ENCODE peak calls at places on chromosome 14, in five cellular contexts. D is smooth muscle cell of the brain vasculature; U is activated T-helper 1 cell treated with Interleukin-2 at 50 U/mL for 16 hours; B is naive thymus-derived CD8-positive, alpha-beta T cell; T is AG09309. N is an unnamed sample.

GRCh38 chr14:75454963-75455546 is 27.2 kb downstream of the JDP2 start:
- DNase-seq in T (peak), U (no peak), D (peak), B (no peak), N (no peak)

GRCh38 chr14:75711134-75711795 is 50.2 kb downstream of the TTLL5 start:
- DNase-seq in D (no peak), T (peak), B (peak), U (no peak), N (no peak)

GRCh38 chr14:102164241-102164641 is 24.5 kb downstream of the WDR20 start:
- DNase-seq in D (no peak), T (no peak), U (no peak), B (no peak), N (no peak)

GRCh38 chr14:101504096-101504948 is 57.0 kb upstream of the DIO3 start:
- DNase-seq in D (no peak), B (no peak), T (no peak), U (no peak), N (no peak)

GRCh38 chr14:72692678-72693077 is 201.2 kb downstream of the DPF3 start:
- DNase-seq in U (no peak), B (no peak), T (no peak), D (no peak), N (no peak)

GRCh38 chr14:24381363-24382102 is 13.5 kb downstream of the NFATC4 start:
- DNase-seq in B (no peak), U (no peak), T (no peak), D (no peak), N (no peak)

GRCh38 chr14:54023027-54023426 is 66.4 kb upstream of the BMP4 start:
- DNase-seq in B (no peak), D (no peak), T (no peak), U (no peak), N (no peak)

GRCh38 chr14:103628221-103628683 is 759 bp upstream of the KLC1 start:
- DNase-seq in B (peak), U (no peak), D (no peak), T (no peak), N (no peak)

GRCh38 chr14:72962829-72963312 is 36.6 kb downstream of the DCAF4 start:
- DNase-seq in U (no peak), D (no peak), B (no peak), T (peak), N (no peak)

GRCh38 chr14:99026471-99026870 is 245.5 kb downstream of the BCL11B start:
- DNase-seq in D (no peak), T (no peak), B (no peak), U (no peak), N (no peak)

GRCh38 chr14:74868739-74869138 is 7.2 kb downstream of the PROX2 start:
- DNase-seq in U (no peak), T (no peak), B (no peak), D (no peak), N (no peak)

GRCh38 chr14:23358553-23359166 is 6.0 kb upstream of the SLC22A17 start:
- DNase-seq in B (no peak), T (no peak), D (no peak), U (no peak), N (no peak)

GRCh38 chr14:71728386-71728785 is 203.8 kb upstream of the RGS6 start:
- DNase-seq in B (no peak), D (no peak), T (no peak), U (no peak), N (no peak)